ENCODE peak calls at places on chromosome 14, in nine cellular contexts. Y is A172; Q is immature natural killer cell; O is Right ventricle myocardium inferior; M is stimulated activated CD8-positive, alpha-beta memory T cell treated with anti-CD3 and anti-CD28 coated beads, Interleukin-2, amount 100 ng/mL, for 1 hour; R is endothelial cell; G is stimulated activated CD4-positive, alpha-beta T cell treated with anti-CD3 and anti-CD28 coated beads, Interleukin-1b, Interleukin-23, amount 100 ng/mL, for 24 hours; X is NCI-H2171; J is GM10248. D is an unnamed sample.

GRCh38 chr14:69999246-69999645 is 120.0 kb downstream of the SMOC1 start:
- DNase-seq in Y (peak), Q (no peak), O (no peak), M (no peak), R (no peak), G (no peak), X (no peak), J (no peak), D (peak)

GRCh38 chr14:34926552-34926951 is 51.4 kb upstream of the BAZ1A start:
- DNase-seq in Y (no peak), Q (no peak), O (no peak), M (no peak), R (no peak), G (no peak), X (no peak), J (no peak), D (no peak)

GRCh38 chr14:54881235-54881760 is 21.3 kb downstream of the GCH1 start:
- DNase-seq in Y (peak), Q (peak), O (no peak), M (no peak), R (no peak), G (no peak), X (peak), J (no peak), D (no peak)

GRCh38 chr14:96409701-96410100 is 17.8 kb downstream of the AK7 start:
- DNase-seq in Y (peak), Q (no peak), O (no peak), M (no peak), R (no peak), G (no peak), X (no peak), J (no peak), D (no peak)

GRCh38 chr14:65939184-65939583 is 526.7 kb downstream of the FUT8 start:
- DNase-seq in Y (no peak), Q (no peak), O (no peak), M (no peak), R (no peak), G (no peak), X (no peak), J (no peak), D (no peak)

GRCh38 chr14:100294213-100294962 is 11.9 kb downstream of the SLC25A29 start:
- DNase-seq in Y (no peak), Q (no peak), O (no peak), M (no peak), R (no peak), G (no peak), X (no peak), J (no peak), D (peak)

GRCh38 chr14:23929822-23930294 is 23.7 kb upstream of the DHRS4 start:
- DNase-seq in Y (peak), Q (peak), O (no peak), M (peak), R (peak), G (peak), X (peak), J (peak), D (peak)

GRCh38 chr14:28612414-28612813 is 154.2 kb upstream of the FOXG1 start:
- DNase-seq in Y (no peak), Q (no peak), O (no peak), M (no peak), R (no peak), G (no peak), X (no peak), J (no peak), D (no peak)

GRCh38 chr14:26966942-26967341 is 369.1 kb upstream of the NOVA1 start:
- DNase-seq in Y (peak), Q (no peak), O (no peak), M (no peak), R (no peak), G (no peak), X (no peak), J (no peak), D (no peak)

GRCh38 chr14:57816568-57817284 is 49.2 kb downstream of the SLC35F4 start:
- DNase-seq in Y (peak), Q (no peak), O (no peak), M (no peak), R (no peak), G (no peak), X (no peak), J (peak), D (no peak)

GRCh38 chr14:36604757-36605505 is 22.5 kb upstream of the NKX2-8 start:
- DNase-seq in Y (peak), Q (no peak), O (no peak), M (no peak), R (peak), G (no peak), X (peak), J (peak), D (no peak)